ENCODE peak calls at places on chromosomes 3 and 15, in seven cellular contexts. H is hepatocyte, A is SK-N-SH, J is GM23248, W is neural progenitor cell, Y is MM.1S, U is HCT116. Z is an unnamed sample.

GRCh38 chr3:187954486-187955075 is 199.4 kb upstream of the LPP start:
- DNase-seq in H (no peak), A (no peak), J (peak; percentile 92), W (no peak), Y (no peak), U (no peak), Z (no peak)

GRCh38 chr15:34890424-34890823 is 79.1 kb downstream of the AQR start:
- DNase-seq in H (no peak), A (no peak), J (peak; percentile 22), W (no peak), Y (peak; percentile 23), U (no peak), Z (no peak)

GRCh38 chr3:11784962-11785361 is 61.7 kb downstream of the TAMM41 start:
- DNase-seq in H (no peak), A (peak; percentile 39), J (no peak), W (no peak), Y (no peak), U (no peak), Z (peak; percentile 14)

GRCh38 chr15:89051875-89052274 is 36.4 kb upstream of the ABHD2 start:
- DNase-seq in H (no peak), A (no peak), J (peak; percentile 96), W (no peak), Y (no peak), U (no peak), Z (no peak)

GRCh38 chr3:25453521-25454410 is 25.7 kb downstream of the RARB start:
- DNase-seq in H (peak; percentile 52), A (peak; percentile 29), J (peak; percentile 82), W (no peak), Y (peak; percentile 91), U (no peak), Z (no peak)

GRCh38 chr15:68783226-68784054 is 37.3 kb downstream of the ANP32A start:
- DNase-seq in H (peak; percentile 51), A (peak; percentile 62), J (no peak), W (peak; percentile 53), Y (peak; percentile 47), U (peak; percentile 8), Z (peak; percentile 66)

GRCh38 chr15:76346666-76347506 is 10.3 kb downstream of the ISL2 start:
- DNase-seq in H (peak; percentile 33), A (peak; percentile 22), J (no peak), W (peak; percentile 77), Y (no peak), U (no peak), Z (no peak)

GRCh38 chr15:35127717-35128116 is 42.6 kb upstream of the NANOGP8 start:
- DNase-seq in H (no peak), A (no peak), J (no peak), W (no peak), Y (no peak), U (no peak), Z (no peak)

GRCh38 chr15:69300129-69300588 is 1.4 kb downstream of the PAQR5 start:
- DNase-seq in H (no peak), A (no peak), J (no peak), W (peak; percentile 37), Y (no peak), U (no peak), Z (no peak)

GRCh38 chr15:63915209-63915887 is 81.6 kb upstream of the HERC1 start:
- DNase-seq in H (peak; percentile 40), A (no peak), J (no peak), W (no peak), Y (no peak), U (no peak), Z (no peak)

GRCh38 chr3:31370093-31370666 is 162.5 kb upstream of the STT3B start:
- DNase-seq in H (no peak), A (no peak), J (peak; percentile 10), W (no peak), Y (no peak), U (no peak), Z (no peak)

GRCh38 chr15:96356494-96357455 is 26.3 kb downstream of the NR2F2 start:
- DNase-seq in H (peak; percentile 83), A (peak; percentile 86), J (peak; percentile 90), W (peak; percentile 88), Y (peak; percentile 82), U (peak; percentile 72), Z (no peak)

GRCh38 chr3:82633319-82633718 is 871.9 kb upstream of the GBE1 start:
- DNase-seq in H (no peak), A (no peak), J (no peak), W (peak; percentile 65), Y (no peak), U (no peak), Z (no peak)

GRCh38 chr15:54585063-54585462 is 606.8 kb downstream of the UNC13C start:
- DNase-seq in H (no peak), A (no peak), J (no peak), W (no peak), Y (no peak), U (no peak), Z (no peak)

GRCh38 chr3:109806929-109807328 is 469.6 kb upstream of the DPPA4 start:
- DNase-seq in H (no peak), A (no peak), J (peak; percentile 34), W (no peak), Y (peak; percentile 69), U (peak; percentile 88), Z (peak; percentile 10)

GRCh38 chr15:82018201-82018600 is 27.6 kb downstream of the MEX3B start:
- DNase-seq in H (no peak), A (no peak), J (no peak), W (no peak), Y (no peak), U (no peak), Z (no peak)

GRCh38 chr15:98787936-98788757 is 139.8 kb downstream of the IGF1R start:
- DNase-seq in H (peak; percentile 63), A (no peak), J (no peak), W (peak; percentile 55), Y (no peak), U (no peak), Z (no peak)

GRCh38 chr15:51093865-51094605 is 671 bp downstream of the TNFAIP8L3 start:
- DNase-seq in H (peak; percentile 46), A (peak; percentile 62), J (peak; percentile 61), W (peak; percentile 50), Y (no peak), U (no peak), Z (no peak)

GRCh38 chr15:47991376-47991775 is 129.4 kb upstream of the SLC24A5 start:
- DNase-seq in H (no peak), A (no peak), J (peak; percentile 27), W (no peak), Y (no peak), U (no peak), Z (no peak)

GRCh38 chr3:152379415-152380042 is 110.8 kb downstream of the MBNL1 start:
- DNase-seq in H (no peak), A (no peak), J (peak; percentile 39), W (no peak), Y (no peak), U (no peak), Z (no peak)
- H2AFZ ChIP-seq in H (no peak overlapping the region), A (no peak overlapping the region), J (no peak overlapping the region), W (no peak overlapping the region), Y (no peak overlapping the region), U (no peak overlapping the region), Z (no peak overlapping the region)

DNA sequence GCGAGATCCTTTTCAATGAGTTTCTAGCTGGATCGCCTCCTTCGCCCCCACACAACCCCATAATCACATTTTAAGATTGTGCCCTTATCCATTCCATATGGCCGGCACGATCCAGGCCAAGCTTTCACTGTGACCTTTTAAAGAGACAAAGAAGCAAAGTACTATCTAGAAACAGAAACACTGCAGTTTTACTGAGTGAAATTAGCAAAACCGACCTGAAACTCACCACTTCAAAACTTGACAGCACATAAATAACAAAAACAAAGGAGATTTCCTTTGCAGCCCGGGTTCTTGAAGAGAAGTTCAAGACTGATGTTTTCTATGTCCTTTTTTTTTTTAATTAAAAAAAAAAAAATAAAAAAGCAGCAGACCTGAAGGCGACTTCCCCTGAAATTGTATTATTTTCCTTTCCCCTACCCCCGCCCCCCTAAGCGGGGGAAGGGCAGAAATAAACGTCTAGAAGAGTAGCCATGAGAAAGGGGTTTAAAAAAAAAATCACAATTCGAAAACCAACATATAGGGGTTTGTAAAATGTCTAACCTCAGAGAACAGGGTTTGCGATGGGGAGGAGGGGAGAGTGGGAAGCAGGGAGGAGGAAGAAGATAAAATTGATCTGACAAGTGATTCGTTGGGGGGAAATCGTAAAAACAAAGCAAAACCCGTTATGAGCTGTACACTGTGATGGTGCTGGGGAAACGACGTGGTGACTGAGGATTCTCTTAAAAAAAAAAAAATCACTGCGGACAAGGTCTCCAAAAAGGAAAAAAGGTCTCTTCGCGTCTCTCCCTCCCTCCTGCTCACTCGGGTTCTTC is 1.5 kb downstream of the SATB1 start:
- DNase-seq in H (peak; percentile 48), A (peak; percentile 43), J (peak; percentile 73), W (peak; percentile 41), Y (peak; percentile 88), U (peak; percentile 26), Z (peak; percentile 87)
- TF ChIP-seq EZH2phosphoT487 in H (no peak), A (no peak), J (no peak), W (no peak), Y (no peak), U (no peak), Z (no peak)

GRCh38 chr15:58306591-58307312 is 125.0 kb upstream of the LIPC start:
- DNase-seq in H (no peak), A (peak; percentile 75), J (peak; percentile 21), W (peak; percentile 7), Y (no peak), U (no peak), Z (no peak)

GRCh38 chr15:58311551-58311950 is 120.2 kb upstream of the LIPC start:
- DNase-seq in H (no peak), A (no peak), J (no peak), W (no peak), Y (no peak), U (no peak), Z (no peak)

GRCh38 chr15:58309993-58310928 is 121.5 kb upstream of the LIPC start:
- DNase-seq in H (no peak), A (no peak), J (no peak), W (no peak), Y (no peak), U (no peak), Z (no peak)

GRCh38 chr15:58308742-58309355 is 122.9 kb upstream of the LIPC start:
- DNase-seq in H (no peak), A (no peak), J (no peak), W (peak; percentile 18), Y (no peak), U (no peak), Z (no peak)

DNA sequence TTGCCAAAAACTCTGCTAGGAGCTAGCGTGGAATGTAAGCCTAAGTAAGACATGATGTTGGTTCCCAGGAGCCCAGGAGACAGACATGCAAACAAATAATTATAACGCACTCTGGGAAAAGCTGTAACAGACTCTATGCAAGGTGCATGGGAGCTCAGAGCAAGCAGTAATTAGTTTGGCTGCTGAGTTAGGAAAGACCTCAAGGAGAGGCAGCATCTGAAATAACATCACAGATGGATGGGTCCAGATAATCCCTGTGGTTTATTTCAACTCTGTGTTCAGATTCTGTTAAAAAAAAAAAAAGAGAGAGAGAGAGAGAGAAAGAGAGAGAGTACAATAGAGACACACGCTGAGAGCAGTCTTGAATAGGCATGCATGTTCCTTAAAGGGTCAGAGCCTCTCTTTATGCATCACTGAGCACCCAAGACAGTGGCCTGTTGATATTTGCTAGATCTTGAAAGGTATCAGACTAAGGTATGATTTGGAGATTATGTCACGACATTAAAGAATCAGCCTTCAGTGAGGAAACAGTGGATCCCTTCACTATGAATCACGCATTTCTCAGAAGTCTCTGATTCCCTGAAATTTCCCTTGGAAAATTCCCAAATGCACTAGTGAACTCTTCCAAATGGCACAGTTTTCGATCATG is 124.4 kb upstream of the LIPC start:
- DNase-seq in H (no peak), A (peak; percentile 50), J (peak; percentile 78), W (peak; percentile 71), Y (no peak), U (no peak), Z (no peak)
- H2AFZ ChIP-seq in H (no peak overlapping the region), A (no peak overlapping the region), J (peak overlapping the region; percentile 69), W (peak overlapping the region; percentile 64), Y (no peak overlapping the region), U (no peak overlapping the region), Z (no peak overlapping the region)

GRCh38 chr3:177838951-177839350 is 641.7 kb upstream of the TBL1XR1 start:
- DNase-seq in H (no peak), A (no peak), J (no peak), W (no peak), Y (no peak), U (no peak), Z (no peak)
- TF ChIP-seq EZH2phosphoT487 in H (no peak), A (no peak), J (no peak), W (no peak), Y (no peak), U (no peak), Z (no peak)